ENCODE peak calls at places on chromosomes 2 and 18, in nine cellular contexts. I, R, O, F, E, Z, V, A and P are unnamed samples.

GRCh38 chr18:32582455-32582854 is 111.8 kb upstream of the GAREM1 start:
- DNase-seq in I (no peak), R (no peak), O (no peak), F (no peak), E (no peak), Z (no peak), V (no peak), A (no peak), P (no peak)

GRCh38 chr2:56185582-56186046 is 1.8 kb downstream of the CCDC85A start:
- DNase-seq in I (peak), R (peak), O (no peak), F (peak), E (no peak), Z (no peak), V (peak), A (no peak), P (peak)

GRCh38 chr18:48600746-48601090 is 61.9 kb downstream of the CTIF start:
- DNase-seq in I (no peak), R (peak), O (no peak), F (no peak), E (no peak), Z (no peak), V (peak), A (peak), P (no peak)

GRCh38 chr2:45390856-45391255 is 220.2 kb downstream of the SRBD1 start:
- DNase-seq in I (no peak), R (no peak), O (no peak), F (no peak), E (no peak), Z (no peak), V (no peak), A (no peak), P (no peak)

GRCh38 chr2:33034784-33035183 is 88.0 kb downstream of the LTBP1 start:
- DNase-seq in I (no peak), R (peak), O (no peak), F (no peak), E (no peak), Z (no peak), V (no peak), A (no peak), P (peak)

GRCh38 chr2:20483496-20483895 is 36.6 kb downstream of the RHOB start:
- DNase-seq in I (no peak), R (no peak), O (no peak), F (no peak), E (no peak), Z (no peak), V (no peak), A (no peak), P (peak)

GRCh38 chr2:239544846-239545465 is 144.1 kb upstream of the HDAC4 start:
- DNase-seq in I (no peak), R (no peak), O (peak), F (no peak), E (no peak), Z (no peak), V (no peak), A (no peak), P (no peak)

GRCh38 chr2:23618265-23618664 is 233.3 kb downstream of the KLHL29 start:
- DNase-seq in I (no peak), R (no peak), O (no peak), F (no peak), E (no peak), Z (no peak), V (no peak), A (no peak), P (no peak)

GRCh38 chr2:222295368-222296041 is 3.3 kb downstream of the PAX3 start:
- DNase-seq in I (no peak), R (no peak), O (no peak), F (no peak), E (no peak), Z (no peak), V (peak), A (no peak), P (no peak)

GRCh38 chr2:45134014-45134413 is 124.8 kb upstream of the SIX2 start:
- DNase-seq in I (no peak), R (no peak), O (no peak), F (no peak), E (peak), Z (no peak), V (peak), A (peak), P (no peak)

GRCh38 chr2:240893363-240893828 is 2.6 kb downstream of the MAB21L4 start:
- DNase-seq in I (no peak), R (peak), O (peak), F (peak), E (peak), Z (no peak), V (peak), A (no peak), P (peak)

GRCh38 chr2:197212344-197213262 is 98.0 kb downstream of the ANKRD44 start:
- DNase-seq in I (peak), R (no peak), O (peak), F (no peak), E (no peak), Z (no peak), V (no peak), A (no peak), P (no peak)

GRCh38 chr2:6071536-6071935 is 379.4 kb downstream of the SOX11 start:
- DNase-seq in I (no peak), R (no peak), O (no peak), F (no peak), E (no peak), Z (no peak), V (no peak), A (no peak), P (no peak)

GRCh38 chr2:136023416-136023815 is 38.0 kb upstream of the DARS1 start:
- DNase-seq in I (no peak), R (no peak), O (no peak), F (no peak), E (no peak), Z (no peak), V (no peak), A (no peak), P (no peak)

GRCh38 chr2:12762337-12762736 is 45.6 kb downstream of the TRIB2 start:
- DNase-seq in I (no peak), R (no peak), O (no peak), F (no peak), E (no peak), Z (no peak), V (no peak), A (no peak), P (no peak)

GRCh38 chr2:54073796-54074195 is 41.6 kb upstream of the ACYP2 start:
- DNase-seq in I (no peak), R (no peak), O (no peak), F (peak), E (no peak), Z (no peak), V (no peak), A (no peak), P (no peak)